ENCODE peak calls at places on chromosomes 3 and 15, in nine cellular contexts. B, Z, D, Y, E, A, V, T and L are unnamed samples.

GRCh38 chr3:61793056-61793455 is 231.7 kb downstream of the PTPRG start:
- DNase-seq in T (no peak), V (no peak), B (no peak), E (no peak), D (no peak), Z (no peak), A (no peak), Y (no peak), L (no peak)

GRCh38 chr3:4795905-4796304 is 183.3 kb upstream of the BHLHE40 start:
- DNase-seq in V (no peak), T (no peak), Y (no peak), Z (no peak), A (no peak), E (no peak), D (no peak), B (no peak), L (no peak)

GRCh38 chr15:71114887-71115566 is at the start of gene THSD4:
- DNase-seq in V (peak; percentile 87), B (peak; percentile 88), A (peak; percentile 76), Z (peak; percentile 93), T (peak; percentile 92), E (peak; percentile 80), Y (peak; percentile 11), D (peak; percentile 61), L (peak; percentile 83)

GRCh38 chr3:100455841-100456550 is 36.4 kb upstream of the TMEM45A start:
- DNase-seq in Y (no peak), B (no peak), Z (no peak), A (no peak), T (no peak), V (no peak), E (no peak), D (no peak), L (no peak)

GRCh38 chr3:113495035-113495434 is 19.9 kb downstream of the SPICE1 start:
- DNase-seq in E (no peak), V (peak; percentile 8), A (no peak), B (peak; percentile 35), T (no peak), Z (no peak), Y (peak; percentile 23), D (no peak), L (no peak)

GRCh38 chr3:196694202-196694638 is 17.8 kb downstream of the CEP19 start:
- DNase-seq in A (no peak), E (no peak), V (no peak), D (peak; percentile 5), T (no peak), B (peak; percentile 45), Z (no peak), Y (peak; percentile 34), L (no peak)

GRCh38 chr3:188220988-188221818 is 67.2 kb downstream of the LPP start:
- DNase-seq in Y (no peak), V (no peak), Z (no peak), A (no peak), B (no peak), D (no peak), E (no peak), T (no peak), L (no peak)

GRCh38 chr3:122397136-122397645 is 13.2 kb downstream of the FAM162A start:
- DNase-seq in T (no peak), Y (no peak), E (no peak), D (no peak), A (no peak), Z (no peak), V (no peak), B (no peak), L (no peak)

GRCh38 chr15:70036585-70037343 is 61.0 kb downstream of the TLE3 start:
- DNase-seq in D (no peak), B (peak; percentile 78), Z (peak; percentile 55), T (peak; percentile 48), V (no peak), A (no peak), E (no peak), Y (peak; percentile 49), L (peak; percentile 63)

GRCh38 chr3:8450618-8451017 is 51.0 kb upstream of the LMCD1 start:
- DNase-seq in B (no peak), D (no peak), E (no peak), Y (no peak), V (no peak), T (no peak), A (no peak), Z (no peak), L (no peak)

GRCh38 chr3:106228271-106228670 is 359.5 kb upstream of the CBLB start:
- DNase-seq in V (no peak), D (no peak), A (no peak), T (no peak), B (no peak), Y (no peak), Z (no peak), E (no peak), L (no peak)

GRCh38 chr15:90184119-90184785 is 16.9 kb upstream of the SEMA4B start:
- DNase-seq in A (no peak), T (peak; percentile 95), Y (peak; percentile 41), B (peak; percentile 78), D (peak; percentile 30), V (peak; percentile 87), Z (peak; percentile 93), E (peak; percentile 86), L (peak; percentile 80)

GRCh38 chr3:123092243-123092642 is 25.4 kb downstream of the PDIA5 start:
- DNase-seq in D (no peak), Y (no peak), T (no peak), V (no peak), E (no peak), A (no peak), Z (no peak), B (no peak), L (no peak)

GRCh38 chr3:31953636-31954035 is 27.4 kb downstream of the OSBPL10 start:
- DNase-seq in V (no peak), B (no peak), T (no peak), E (no peak), Y (no peak), A (no peak), Z (no peak), D (no peak), L (no peak)

GRCh38 chr15:66524801-66525200 is 19.7 kb downstream of the ZWILCH start:
- DNase-seq in A (no peak), Z (no peak), D (no peak), Y (no peak), T (no peak), B (no peak), E (no peak), V (no peak), L (no peak)

GRCh38 chr3:45499529-45499928 is 95.0 kb upstream of the LIMD1 start:
- DNase-seq in D (no peak), T (no peak), Y (no peak), A (no peak), Z (no peak), V (no peak), E (no peak), B (no peak), L (no peak)

GRCh38 chr15:58331903-58332675 is 99.7 kb upstream of the LIPC start:
- DNase-seq in V (peak; percentile 98), A (peak; percentile 89), D (peak; percentile 84), E (peak; percentile 97), T (peak; percentile 98), Y (no peak), B (peak; percentile 54), Z (peak; percentile 92), L (peak; percentile 98)

GRCh38 chr3:167851171-167851570 is 115.7 kb downstream of the SERPINI1 start:
- DNase-seq in B (no peak), A (no peak), D (no peak), E (no peak), V (no peak), Y (no peak), T (no peak), Z (no peak), L (no peak)

GRCh38 chr15:93072011-93072410 is 17.0 kb downstream of the RGMA start:
- DNase-seq in A (no peak), B (no peak), V (no peak), T (no peak), E (no peak), Y (no peak), D (no peak), Z (no peak), L (no peak)

GRCh38 chr3:194556086-194557056 is 69.6 kb upstream of the ATP13A3 start:
- DNase-seq in V (no peak), T (no peak), A (no peak), B (peak; percentile 40), Y (no peak), E (no peak), Z (peak; percentile 49), D (peak; percentile 7), L (no peak)

GRCh38 chr15:65796610-65797012 is 4.5 kb upstream of the DENND4A start:
- DNase-seq in T (no peak), E (no peak), Y (no peak), Z (no peak), A (no peak), B (no peak), D (no peak), V (no peak), L (no peak)

GRCh38 chr3:101725890-101726275 is 1.5 kb downstream of the CEP97 start:
- DNase-seq in A (no peak), V (no peak), Z (no peak), D (no peak), T (no peak), E (no peak), Y (no peak), B (no peak), L (no peak)

GRCh38 chr3:170953736-170954135 is 45.3 kb upstream of the EIF5A2 start:
- DNase-seq in V (no peak), A (no peak), Y (no peak), D (no peak), B (no peak), Z (no peak), E (no peak), T (peak; percentile 23), L (no peak)

GRCh38 chr15:41607033-41607432 is 48.0 kb downstream of the TYRO3 start:
- DNase-seq in Y (no peak), A (no peak), Z (no peak), E (no peak), V (no peak), D (no peak), B (no peak), T (no peak), L (no peak)

GRCh38 chr3:43632269-43632733 is 10.5 kb upstream of the ANO10 start:
- DNase-seq in E (no peak), D (no peak), A (no peak), T (no peak), B (no peak), V (no peak), Y (no peak), Z (no peak), L (no peak)

GRCh38 chr3:116276637-116277036 is 168.7 kb downstream of the LSAMP start:
- DNase-seq in E (no peak), Y (no peak), D (no peak), B (no peak), A (no peak), T (no peak), Z (no peak), V (no peak), L (no peak)